ENCODE peak calls at places on chromosome 7, in four cellular contexts. T, B, M and D are unnamed samples.

GRCh38 chr7:51021906-51022570 is 239.3 kb upstream of the GRB10 start:
- DNase-seq in B (no peak), T (no peak), M (no peak), D (no peak)

GRCh38 chr7:111682576-111683372 is 120.5 kb upstream of the IMMP2L start:
- DNase-seq in M (no peak), T (no peak), B (no peak), D (no peak)

GRCh38 chr7:114784756-114785155 is 137.1 kb upstream of the MDFIC start:
- DNase-seq in M (no peak), T (no peak), B (no peak), D (no peak)

GRCh38 chr7:73704640-73705550 is 14.6 kb downstream of the STX1A start:
- DNase-seq in B (no peak), T (no peak), M (no peak), D (no peak)

GRCh38 chr7:84247591-84247990 is 53.0 kb upstream of the SEMA3A start:
- DNase-seq in T (no peak), M (no peak), B (no peak), D (no peak)

GRCh38 chr7:13933536-13933935 is 55.9 kb downstream of the ETV1 start:
- DNase-seq in T (no peak), M (no peak), B (no peak), D (no peak)

GRCh38 chr7:100865971-100866720 is 1.0 kb upstream of the TRIP6 start:
- DNase-seq in T (no peak), M (no peak), B (no peak), D (no peak)

GRCh38 chr7:80386686-80387085 is 125.2 kb downstream of the GNAT3 start:
- DNase-seq in M (no peak), B (no peak), T (no peak), D (no peak)

GRCh38 chr7:1761097-1761496 is 91.0 kb downstream of the ELFN1 start:
- DNase-seq in T (no peak), B (no peak), M (no peak), D (no peak)

GRCh38 chr7:138889566-138889965 is 91.6 kb upstream of the ATP6V0A4 start:
- DNase-seq in M (no peak), B (peak; percentile 23), T (no peak), D (no peak)

GRCh38 chr7:12458520-12459131 is 55.0 kb upstream of the VWDE start:
- DNase-seq in B (peak; percentile 28), M (peak; percentile 71), T (no peak), D (no peak)

GRCh38 chr7:121137580-121137979 is 149.1 kb downstream of the CPED1 start:
- DNase-seq in B (no peak), T (no peak), M (no peak), D (no peak)

GRCh38 chr7:43385856-43386255 is 197.1 kb upstream of the STK17A start:
- DNase-seq in M (no peak), T (no peak), B (no peak), D (no peak)

GRCh38 chr7:115477193-115477651 is 553.3 kb downstream of the TFEC start:
- DNase-seq in T (no peak), B (no peak), M (no peak), D (peak; percentile 61)

GRCh38 chr7:78301361-78301760 is 502.8 kb downstream of the PHTF2 start:
- DNase-seq in B (no peak), M (no peak), T (no peak), D (no peak)

GRCh38 chr7:106757846-106758245 is 96.9 kb upstream of the CCDC71L start:
- DNase-seq in T (no peak), B (no peak), M (no peak), D (no peak)

GRCh38 chr7:51455948-51456347 is 139.3 kb upstream of the COBL start:
- DNase-seq in M (no peak), T (no peak), B (no peak), D (peak; percentile 27)

DNA sequence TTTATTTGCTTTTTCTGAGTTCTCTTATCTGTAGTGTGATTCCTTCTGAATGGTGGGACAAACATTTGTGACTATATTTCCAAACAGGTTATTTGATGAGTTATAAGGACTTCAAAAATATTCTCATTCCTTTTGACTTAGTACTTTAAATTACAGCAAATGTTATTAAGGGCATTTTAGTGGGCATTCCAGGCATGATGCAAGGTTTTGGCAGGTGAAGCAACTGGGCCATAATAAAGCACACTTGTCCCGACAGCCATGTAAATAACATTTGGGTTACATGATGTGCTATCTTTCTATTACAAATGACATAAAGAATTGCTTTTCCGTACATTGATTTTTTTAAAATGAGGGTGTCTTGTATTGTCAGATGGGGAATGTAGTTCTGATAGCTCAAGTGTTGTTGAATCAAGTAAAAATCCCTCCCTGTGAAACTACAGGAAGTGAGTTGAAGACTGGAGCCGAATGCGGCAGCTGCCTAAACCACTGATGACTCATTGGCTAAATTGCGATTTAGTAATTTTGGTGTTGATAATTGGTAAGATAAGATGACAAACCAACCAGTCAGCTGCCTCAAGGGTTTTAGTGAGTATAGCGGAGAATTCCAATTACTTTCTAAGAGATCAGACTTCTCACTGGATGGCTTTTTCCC is 231.3 kb upstream of the NPY start:
- DNase-seq in B (no peak), T (no peak), M (no peak), D (no peak)
- TF ChIP-seq NR2C2 in B (no peak), T (no peak), M (no peak), D (no peak)

DNA sequence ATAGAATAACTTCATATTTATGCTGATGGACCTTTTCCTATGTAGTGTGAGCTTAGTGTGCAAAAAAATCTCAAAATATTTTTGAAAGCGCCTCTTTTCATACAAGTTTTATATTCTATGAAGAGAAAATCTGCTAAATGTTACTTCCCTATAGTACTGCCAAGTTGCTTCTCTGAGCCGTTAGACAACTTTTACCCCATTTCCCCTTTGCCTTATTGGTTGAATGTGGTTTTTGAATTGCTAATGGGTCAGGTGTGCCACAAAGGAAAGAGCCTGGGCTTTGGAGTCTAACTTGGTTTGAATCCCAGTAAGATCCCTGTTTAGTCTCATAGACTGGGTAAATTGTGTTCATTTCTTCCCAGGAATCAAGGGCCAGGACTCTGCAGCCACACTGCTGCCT is 261.5 kb downstream of the SNX10 start:
- DNase-seq in T (no peak), B (no peak), M (no peak), D (no peak)
- TF ChIP-seq SP1 in T (no peak), B (no peak), M (no peak), D (no peak)

GRCh38 chr7:7122701-7123281 is 59.6 kb upstream of the C1GALT1 start:
- DNase-seq in B (no peak), M (no peak), T (no peak), D (no peak)
- TF ChIP-seq NR2C2 in B (no peak), M (no peak), T (no peak), D (no peak)

DNA sequence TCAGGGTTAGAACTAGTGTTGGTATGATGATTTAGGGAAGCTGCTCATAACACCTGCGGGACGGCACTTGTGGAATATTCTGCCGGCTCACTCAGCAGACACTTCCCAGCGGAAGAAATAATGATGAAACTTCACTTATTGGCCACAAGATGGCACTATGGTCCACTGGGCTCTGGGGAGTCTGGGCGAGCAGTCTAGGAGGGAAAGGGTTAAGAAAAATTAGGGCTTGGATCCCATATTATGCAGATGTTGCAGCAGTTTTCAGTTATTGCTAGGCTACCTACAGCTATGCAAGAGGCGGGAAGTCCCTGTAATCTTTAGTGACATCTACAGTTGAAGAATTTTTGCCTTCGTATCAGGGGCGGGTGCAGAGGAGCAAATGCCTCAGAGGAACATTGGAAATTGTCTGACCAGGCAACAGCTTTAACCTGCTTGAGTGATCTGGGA is 238.7 kb upstream of the PRSS58 start:
- DNase-seq in M (peak; percentile 63), T (no peak), B (peak; percentile 18), D (no peak)
- TF ChIP-seq SP1 in M (no peak), T (no peak), B (no peak), D (no peak)

GRCh38 chr7:149184274-149184673 is 11.1 kb upstream of the ZNF282 start:
- DNase-seq in T (no peak), M (no peak), B (no peak), D (no peak)

GRCh38 chr7:149179241-149179640 is 16.1 kb upstream of the ZNF282 start:
- DNase-seq in T (no peak), B (no peak), M (no peak), D (no peak)

GRCh38 chr7:149175150-149175549 is 20.2 kb upstream of the ZNF282 start:
- DNase-seq in B (no peak), M (no peak), T (no peak), D (no peak)

GRCh38 chr7:149181136-149181790 is 14.1 kb upstream of the ZNF282 start:
- DNase-seq in M (no peak), T (no peak), B (no peak), D (no peak)

DNA sequence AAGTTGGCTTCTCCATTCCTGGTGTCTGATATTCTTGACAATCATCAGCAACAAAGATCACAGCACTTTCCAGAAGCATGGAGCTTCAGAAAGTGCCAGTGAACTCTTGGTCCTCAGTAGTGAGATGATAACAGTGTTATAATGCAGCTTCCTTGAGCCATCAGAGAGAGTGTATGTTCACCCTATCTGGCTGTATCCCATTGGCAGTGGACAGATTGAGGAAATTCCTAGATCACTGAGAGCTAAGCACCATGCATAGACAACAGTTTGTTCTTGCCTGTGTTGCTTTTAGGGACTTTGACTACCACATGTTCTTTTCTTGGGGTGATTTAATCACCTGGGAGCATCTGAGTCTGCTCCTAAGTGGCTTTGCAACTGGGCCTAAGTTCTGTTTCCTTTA is 14.6 kb upstream of the ZNF282 start:
- DNase-seq in M (no peak), T (no peak), B (no peak), D (no peak)
- TF ChIP-seq NR2C2 in M (no peak), T (no peak), B (no peak), D (no peak)

GRCh38 chr7:113289140-113289740 is 170.9 kb upstream of the SMIM30 start:
- DNase-seq in T (no peak), B (peak; percentile 36), M (peak; percentile 62), D (no peak)
- TF ChIP-seq SP1 in T (no peak), B (no peak), M (no peak), D (no peak)